ENCODE peak calls at places on chromosome 1, in nine cellular contexts. One of them, this sample, is unnamed.
A peak's percentile ranks its signal among the peaks of the same experiment; 100 is the strongest.

GRCh38 chr1:72481420-72481819 is 199.1 kb upstream of the NEGR1 start:
- DNase-seq in small intestine: no peak
- DNase-seq in stomach: no peak
- DNase-seq in endothelial cell of umbilical vein: no peak
- DNase-seq in CD4-positive, alpha-beta T cell: no peak
- DNase-seq in naive thymus-derived CD4-positive, alpha-beta T cell: no peak
- DNase-seq in heart left ventricle: no peak
- DNase-seq in PC-9: no peak
- DNase-seq in pancreas: no peak
- DNase-seq in this sample: no peak

GRCh38 chr1:112251766-112252506 is 144.1 kb upstream of the CTTNBP2NL start:
- DNase-seq in pancreas: no peak
- DNase-seq in CD4-positive, alpha-beta T cell: no peak
- DNase-seq in stomach: no peak
- DNase-seq in heart left ventricle: no peak
- DNase-seq in PC-9: peak; percentile 76
- DNase-seq in naive thymus-derived CD4-positive, alpha-beta T cell: no peak
- DNase-seq in endothelial cell of umbilical vein: peak; percentile 4
- DNase-seq in small intestine: no peak
- DNase-seq in this sample: peak; percentile 87

GRCh38 chr1:153789478-153790148 is 14.4 kb downstream of the SLC27A3 start:
- DNase-seq in small intestine: no peak
- DNase-seq in PC-9: no peak
- DNase-seq in pancreas: no peak
- DNase-seq in heart left ventricle: peak; percentile 54
- DNase-seq in naive thymus-derived CD4-positive, alpha-beta T cell: peak; percentile 23
- DNase-seq in stomach: no peak
- DNase-seq in endothelial cell of umbilical vein: no peak
- DNase-seq in CD4-positive, alpha-beta T cell: no peak
- DNase-seq in this sample: no peak

GRCh38 chr1:15714438-15715136 is 21.5 kb upstream of the SLC25A34 start:
- DNase-seq in pancreas: no peak
- DNase-seq in small intestine: no peak
- DNase-seq in endothelial cell of umbilical vein: no peak
- DNase-seq in naive thymus-derived CD4-positive, alpha-beta T cell: no peak
- DNase-seq in PC-9: no peak
- DNase-seq in stomach: no peak
- DNase-seq in heart left ventricle: no peak
- DNase-seq in CD4-positive, alpha-beta T cell: no peak
- DNase-seq in this sample: no peak

GRCh38 chr1:86741947-86742572 is 37.7 kb downstream of the SH3GLB1 start:
- DNase-seq in endothelial cell of umbilical vein: peak; percentile 67
- DNase-seq in CD4-positive, alpha-beta T cell: peak; percentile 36
- DNase-seq in naive thymus-derived CD4-positive, alpha-beta T cell: no peak
- DNase-seq in heart left ventricle: no peak
- DNase-seq in pancreas: no peak
- DNase-seq in small intestine: peak; percentile 60
- DNase-seq in stomach: peak; percentile 47
- DNase-seq in PC-9: no peak
- DNase-seq in this sample: no peak

GRCh38 chr1:16905856-16906702 is 10.3 kb downstream of the RNU1-2 start:
- DNase-seq in stomach: no peak
- DNase-seq in CD4-positive, alpha-beta T cell: no peak
- DNase-seq in pancreas: no peak
- DNase-seq in PC-9: no peak
- DNase-seq in naive thymus-derived CD4-positive, alpha-beta T cell: peak; percentile 25
- DNase-seq in endothelial cell of umbilical vein: no peak
- DNase-seq in heart left ventricle: no peak
- DNase-seq in small intestine: no peak
- DNase-seq in this sample: no peak

GRCh38 chr1:217614319-217614718 is 16.6 kb downstream of the GPATCH2 start:
- DNase-seq in stomach: no peak
- DNase-seq in CD4-positive, alpha-beta T cell: no peak
- DNase-seq in pancreas: no peak
- DNase-seq in small intestine: no peak
- DNase-seq in heart left ventricle: no peak
- DNase-seq in naive thymus-derived CD4-positive, alpha-beta T cell: no peak
- DNase-seq in PC-9: no peak
- DNase-seq in endothelial cell of umbilical vein: no peak
- DNase-seq in this sample: no peak

GRCh38 chr1:40014812-40015594 is 25.5 kb upstream of the CAP1 start:
- DNase-seq in pancreas: no peak
- DNase-seq in small intestine: peak; percentile 22
- DNase-seq in endothelial cell of umbilical vein: peak; percentile 81
- DNase-seq in CD4-positive, alpha-beta T cell: no peak
- DNase-seq in stomach: no peak
- DNase-seq in PC-9: peak; percentile 83
- DNase-seq in heart left ventricle: no peak
- DNase-seq in naive thymus-derived CD4-positive, alpha-beta T cell: no peak
- DNase-seq in this sample: peak; percentile 92

GRCh38 chr1:202009326-202010031 is 908 bp upstream of the ELF3 start:
- DNase-seq in pancreas: peak; percentile 86
- DNase-seq in heart left ventricle: no peak
- DNase-seq in PC-9: peak; percentile 75
- DNase-seq in naive thymus-derived CD4-positive, alpha-beta T cell: peak; percentile 59
- DNase-seq in CD4-positive, alpha-beta T cell: peak; percentile 51
- DNase-seq in stomach: peak; percentile 89
- DNase-seq in endothelial cell of umbilical vein: peak; percentile 60
- DNase-seq in small intestine: peak; percentile 96
- DNase-seq in this sample: no peak

GRCh38 chr1:3641816-3642215 is 8.1 kb downstream of the WRAP73 start:
- DNase-seq in naive thymus-derived CD4-positive, alpha-beta T cell: no peak
- DNase-seq in small intestine: no peak
- DNase-seq in CD4-positive, alpha-beta T cell: no peak
- DNase-seq in PC-9: no peak
- DNase-seq in stomach: no peak
- DNase-seq in pancreas: no peak
- DNase-seq in heart left ventricle: no peak
- DNase-seq in endothelial cell of umbilical vein: no peak
- DNase-seq in this sample: no peak

GRCh38 chr1:41314781-41315481 is 46.3 kb upstream of the FOXO6 start:
- DNase-seq in heart left ventricle: no peak
- DNase-seq in pancreas: no peak
- DNase-seq in naive thymus-derived CD4-positive, alpha-beta T cell: no peak
- DNase-seq in stomach: peak; percentile 9
- DNase-seq in small intestine: peak; percentile 19
- DNase-seq in endothelial cell of umbilical vein: no peak
- DNase-seq in PC-9: no peak
- DNase-seq in CD4-positive, alpha-beta T cell: no peak
- DNase-seq in this sample: no peak

DNA sequence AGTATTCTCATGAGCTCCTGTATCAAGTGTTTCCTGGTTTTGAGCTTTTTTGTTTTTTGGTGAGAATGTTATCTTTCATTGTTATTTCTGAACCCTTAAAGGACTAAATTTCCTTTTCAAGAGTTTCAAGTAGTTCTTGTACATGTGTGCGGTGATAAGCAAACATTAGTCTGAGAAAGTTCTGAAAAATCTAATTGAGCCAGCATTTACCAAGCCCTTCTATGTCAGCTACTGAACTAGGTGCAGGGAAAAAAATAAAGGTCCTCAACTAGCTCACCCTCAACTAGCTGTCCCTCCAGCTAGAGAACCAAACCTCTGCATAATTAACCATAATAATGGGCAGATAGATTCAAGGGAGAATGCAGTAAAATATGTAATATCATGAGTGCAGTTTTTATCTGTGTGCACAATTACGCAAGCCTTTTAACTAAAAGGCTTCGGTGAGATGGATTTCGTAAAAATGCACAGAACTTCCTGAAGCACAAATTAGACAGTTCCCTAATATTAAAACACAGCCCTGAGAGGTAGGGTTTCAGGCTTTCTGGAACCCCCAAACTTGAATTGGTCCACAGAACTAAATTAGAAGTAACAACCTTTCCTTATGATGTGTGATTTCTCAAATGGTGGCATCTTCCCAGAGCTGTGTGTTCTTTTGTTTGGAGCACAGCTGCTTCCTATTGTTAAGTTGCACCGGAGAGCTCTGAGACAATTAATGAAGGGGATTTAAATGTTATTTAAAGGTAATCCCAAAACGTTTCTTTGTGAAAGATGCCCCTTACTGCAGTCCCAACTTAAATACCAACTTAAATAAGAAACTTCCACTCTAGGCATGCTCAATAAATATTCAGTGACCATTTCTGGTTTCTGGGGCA is 165.8 kb downstream of the NFIA start:
- DNase-seq in PC-9: no peak
- DNase-seq in small intestine: no peak
- DNase-seq in naive thymus-derived CD4-positive, alpha-beta T cell: no peak
- DNase-seq in stomach: no peak
- DNase-seq in heart left ventricle: no peak
- DNase-seq in CD4-positive, alpha-beta T cell: no peak
- DNase-seq in pancreas: no peak
- DNase-seq in endothelial cell of umbilical vein: peak; percentile 42
- DNase-seq in this sample: no peak
- H3K27ac ChIP-seq in PC-9: no peak overlapping the region
- H3K27ac ChIP-seq in small intestine: no peak overlapping the region
- H3K27ac ChIP-seq in naive thymus-derived CD4-positive, alpha-beta T cell: no peak overlapping the region
- H3K27ac ChIP-seq in stomach: no peak overlapping the region
- H3K27ac ChIP-seq in heart left ventricle: no peak overlapping the region
- H3K27ac ChIP-seq in CD4-positive, alpha-beta T cell: no peak overlapping the region
- H3K27ac ChIP-seq in pancreas: no peak overlapping the region
- H3K27ac ChIP-seq in endothelial cell of umbilical vein: no peak overlapping the region
- H3K27ac ChIP-seq in this sample: no peak overlapping the region

DNA sequence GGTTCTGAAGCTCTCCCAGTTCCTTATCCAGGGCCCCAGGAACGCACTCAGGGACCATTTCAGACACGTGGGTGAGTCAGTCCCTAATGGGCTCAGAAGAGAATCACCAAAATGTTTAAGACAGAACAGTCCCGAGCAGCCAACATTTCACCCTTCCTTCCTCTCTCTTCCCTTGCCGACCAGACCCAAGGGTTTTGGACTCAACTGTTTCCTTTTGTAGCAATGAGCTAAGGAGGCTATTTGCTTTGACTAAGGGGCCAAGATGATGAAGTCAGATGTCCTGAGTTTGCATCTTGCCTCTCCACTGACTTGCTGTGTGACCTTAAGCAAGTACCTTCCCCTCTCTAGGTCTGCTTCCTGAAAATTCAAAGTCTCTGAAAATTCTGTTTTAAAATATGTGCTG is 472.3 kb upstream of the VAMP3 start:
- DNase-seq in pancreas: no peak
- DNase-seq in stomach: no peak
- DNase-seq in CD4-positive, alpha-beta T cell: no peak
- DNase-seq in small intestine: no peak
- DNase-seq in heart left ventricle: no peak
- DNase-seq in naive thymus-derived CD4-positive, alpha-beta T cell: no peak
- DNase-seq in PC-9: no peak
- DNase-seq in endothelial cell of umbilical vein: peak; percentile 56
- DNase-seq in this sample: no peak
- H3K27ac ChIP-seq in pancreas: no peak overlapping the region
- H3K27ac ChIP-seq in stomach: peak overlapping the region; percentile 77
- H3K27ac ChIP-seq in CD4-positive, alpha-beta T cell: no peak overlapping the region
- H3K27ac ChIP-seq in small intestine: no peak overlapping the region
- H3K27ac ChIP-seq in heart left ventricle: no peak overlapping the region
- H3K27ac ChIP-seq in naive thymus-derived CD4-positive, alpha-beta T cell: no peak overlapping the region
- H3K27ac ChIP-seq in PC-9: no peak overlapping the region
- H3K27ac ChIP-seq in endothelial cell of umbilical vein: peak overlapping the region; percentile 90
- H3K27ac ChIP-seq in this sample: peak overlapping the region; percentile 62

GRCh38 chr1:184153731-184154130 is 102.2 kb downstream of the TSEN15 start:
- DNase-seq in naive thymus-derived CD4-positive, alpha-beta T cell: no peak
- DNase-seq in pancreas: no peak
- DNase-seq in CD4-positive, alpha-beta T cell: no peak
- DNase-seq in PC-9: no peak
- DNase-seq in endothelial cell of umbilical vein: no peak
- DNase-seq in stomach: no peak
- DNase-seq in small intestine: no peak
- DNase-seq in heart left ventricle: no peak
- DNase-seq in this sample: no peak
- H3K27ac ChIP-seq in naive thymus-derived CD4-positive, alpha-beta T cell: no peak overlapping the region
- H3K27ac ChIP-seq in pancreas: no peak overlapping the region
- H3K27ac ChIP-seq in CD4-positive, alpha-beta T cell: no peak overlapping the region
- H3K27ac ChIP-seq in PC-9: no peak overlapping the region
- H3K27ac ChIP-seq in endothelial cell of umbilical vein: no peak overlapping the region
- H3K27ac ChIP-seq in stomach: no peak overlapping the region
- H3K27ac ChIP-seq in small intestine: no peak overlapping the region
- H3K27ac ChIP-seq in heart left ventricle: peak overlapping the region; percentile 85
- H3K27ac ChIP-seq in this sample: no peak overlapping the region

GRCh38 chr1:27133158-27133557 is 21.8 kb downstream of the SLC9A1 start:
- DNase-seq in PC-9: no peak
- DNase-seq in endothelial cell of umbilical vein: no peak
- DNase-seq in pancreas: no peak
- DNase-seq in heart left ventricle: no peak
- DNase-seq in small intestine: no peak
- DNase-seq in stomach: no peak
- DNase-seq in naive thymus-derived CD4-positive, alpha-beta T cell: no peak
- DNase-seq in CD4-positive, alpha-beta T cell: no peak
- DNase-seq in this sample: no peak
- H3K27ac ChIP-seq in PC-9: no peak overlapping the region
- H3K27ac ChIP-seq in endothelial cell of umbilical vein: no peak overlapping the region
- H3K27ac ChIP-seq in pancreas: no peak overlapping the region
- H3K27ac ChIP-seq in heart left ventricle: peak overlapping the region; percentile 73
- H3K27ac ChIP-seq in small intestine: peak overlapping the region; percentile 92
- H3K27ac ChIP-seq in stomach: peak overlapping the region; percentile 85
- H3K27ac ChIP-seq in naive thymus-derived CD4-positive, alpha-beta T cell: no peak overlapping the region
- H3K27ac ChIP-seq in CD4-positive, alpha-beta T cell: no peak overlapping the region
- H3K27ac ChIP-seq in this sample: no peak overlapping the region

GRCh38 chr1:156766288-156767100 is 841 bp upstream of the PRCC start:
- DNase-seq in small intestine: no peak
- DNase-seq in CD4-positive, alpha-beta T cell: peak; percentile 16
- DNase-seq in endothelial cell of umbilical vein: no peak
- DNase-seq in pancreas: no peak
- DNase-seq in stomach: no peak
- DNase-seq in naive thymus-derived CD4-positive, alpha-beta T cell: no peak
- DNase-seq in heart left ventricle: no peak
- DNase-seq in PC-9: peak; percentile 39
- DNase-seq in this sample: no peak

GRCh38 chr1:156768610-156769295 is 1.4 kb downstream of the PRCC start:
- DNase-seq in PC-9: no peak
- DNase-seq in CD4-positive, alpha-beta T cell: no peak
- DNase-seq in pancreas: no peak
- DNase-seq in heart left ventricle: no peak
- DNase-seq in naive thymus-derived CD4-positive, alpha-beta T cell: no peak
- DNase-seq in endothelial cell of umbilical vein: no peak
- DNase-seq in stomach: no peak
- DNase-seq in small intestine: peak; percentile 33
- DNase-seq in this sample: no peak

GRCh38 chr1:156767879-156768608 is 709 bp downstream of the PRCC start:
- DNase-seq in small intestine: peak; percentile 30
- DNase-seq in stomach: no peak
- DNase-seq in endothelial cell of umbilical vein: peak; percentile 42
- DNase-seq in heart left ventricle: peak; percentile 73
- DNase-seq in naive thymus-derived CD4-positive, alpha-beta T cell: peak; percentile 66
- DNase-seq in CD4-positive, alpha-beta T cell: no peak
- DNase-seq in pancreas: peak; percentile 53
- DNase-seq in PC-9: no peak
- DNase-seq in this sample: no peak

GRCh38 chr1:156767101-156767878 is at the start of gene PRCC:
- DNase-seq in PC-9: peak; percentile 99
- DNase-seq in pancreas: peak; percentile 99
- DNase-seq in naive thymus-derived CD4-positive, alpha-beta T cell: peak; percentile 91
- DNase-seq in CD4-positive, alpha-beta T cell: peak; percentile 97
- DNase-seq in stomach: peak; percentile 97
- DNase-seq in small intestine: peak; percentile 100
- DNase-seq in endothelial cell of umbilical vein: peak; percentile 100
- DNase-seq in heart left ventricle: peak; percentile 97
- DNase-seq in this sample: peak; percentile 100

DNA sequence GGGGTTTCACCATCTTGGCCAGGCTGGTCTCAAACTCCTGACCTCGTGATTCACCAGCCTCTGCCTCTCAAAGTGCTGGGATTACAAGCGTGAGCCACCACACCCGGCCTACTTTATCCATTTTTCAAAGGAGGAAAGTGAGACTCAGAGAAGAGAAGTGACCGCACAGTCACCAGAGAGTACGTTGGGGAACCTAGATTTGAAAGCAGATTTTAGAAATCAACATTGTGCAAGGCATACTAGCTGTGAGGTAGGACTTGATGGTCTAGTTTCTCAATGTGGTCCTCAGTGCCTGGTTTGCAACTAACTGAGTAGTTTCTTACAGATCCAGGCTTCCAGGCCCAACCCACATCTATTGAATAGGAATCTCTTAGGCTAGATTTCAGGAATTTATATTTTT is 1.7 kb upstream of the PRCC start:
- DNase-seq in CD4-positive, alpha-beta T cell: no peak
- DNase-seq in heart left ventricle: no peak
- DNase-seq in endothelial cell of umbilical vein: no peak
- DNase-seq in stomach: no peak
- DNase-seq in PC-9: no peak
- DNase-seq in small intestine: no peak
- DNase-seq in pancreas: no peak
- DNase-seq in naive thymus-derived CD4-positive, alpha-beta T cell: no peak
- DNase-seq in this sample: no peak
- H3K27ac ChIP-seq in CD4-positive, alpha-beta T cell: no peak overlapping the region
- H3K27ac ChIP-seq in heart left ventricle: peak overlapping the region; percentile 83
- H3K27ac ChIP-seq in endothelial cell of umbilical vein: no peak overlapping the region
- H3K27ac ChIP-seq in stomach: no peak overlapping the region
- H3K27ac ChIP-seq in PC-9: no peak overlapping the region
- H3K27ac ChIP-seq in small intestine: no peak overlapping the region
- H3K27ac ChIP-seq in pancreas: no peak overlapping the region
- H3K27ac ChIP-seq in naive thymus-derived CD4-positive, alpha-beta T cell: no peak overlapping the region
- H3K27ac ChIP-seq in this sample: no peak overlapping the region